ENCODE peak calls at places on chromosome 4, in eight cellular contexts. One of them, this sample, is unnamed.

GRCh38 chr4:94642561-94642866 is 115.2 kb upstream of the BMPR1B start:
- DNase-seq in right lobe of liver: no peak
- DNase-seq in heart left ventricle: no peak
- DNase-seq in hepatocyte: no peak
- DNase-seq in endodermal cell: no peak
- DNase-seq in endothelial cell of umbilical vein: no peak
- DNase-seq in pancreas: no peak
- DNase-seq in Calu3: peak
- DNase-seq in this sample: no peak

GRCh38 chr4:150501983-150502382 is 80.0 kb upstream of the MAB21L2 start:
- DNase-seq in right lobe of liver: no peak
- DNase-seq in heart left ventricle: no peak
- DNase-seq in hepatocyte: no peak
- DNase-seq in endodermal cell: no peak
- DNase-seq in endothelial cell of umbilical vein: no peak
- DNase-seq in pancreas: no peak
- DNase-seq in Calu3: no peak
- DNase-seq in this sample: no peak

GRCh38 chr4:94532016-94532789 is 80.5 kb downstream of the PDLIM5 start:
- DNase-seq in right lobe of liver: no peak
- DNase-seq in heart left ventricle: no peak
- DNase-seq in hepatocyte: no peak
- DNase-seq in endodermal cell: no peak
- DNase-seq in endothelial cell of umbilical vein: no peak
- DNase-seq in pancreas: no peak
- DNase-seq in Calu3: peak
- DNase-seq in this sample: no peak

GRCh38 chr4:125091031-125091540 is 223.7 kb upstream of the FAT4 start:
- DNase-seq in right lobe of liver: no peak
- DNase-seq in heart left ventricle: no peak
- DNase-seq in hepatocyte: no peak
- DNase-seq in endodermal cell: no peak
- DNase-seq in endothelial cell of umbilical vein: no peak
- DNase-seq in pancreas: no peak
- DNase-seq in Calu3: no peak
- DNase-seq in this sample: no peak

GRCh38 chr4:84243685-84244084 is 255.4 kb downstream of the NKX6-1 start:
- DNase-seq in right lobe of liver: no peak
- DNase-seq in heart left ventricle: no peak
- DNase-seq in hepatocyte: no peak
- DNase-seq in endodermal cell: peak
- DNase-seq in endothelial cell of umbilical vein: no peak
- DNase-seq in pancreas: no peak
- DNase-seq in Calu3: no peak
- DNase-seq in this sample: no peak

GRCh38 chr4:77600521-77601451 is 4.8 kb upstream of the CXCL13 start:
- DNase-seq in right lobe of liver: no peak
- DNase-seq in heart left ventricle: no peak
- DNase-seq in hepatocyte: peak
- DNase-seq in endodermal cell: peak
- DNase-seq in endothelial cell of umbilical vein: peak
- DNase-seq in pancreas: no peak
- DNase-seq in Calu3: peak
- DNase-seq in this sample: peak

GRCh38 chr4:26741491-26741871 is 119.2 kb upstream of the STIM2 start:
- DNase-seq in right lobe of liver: peak
- DNase-seq in heart left ventricle: no peak
- DNase-seq in hepatocyte: no peak
- DNase-seq in endodermal cell: no peak
- DNase-seq in endothelial cell of umbilical vein: no peak
- DNase-seq in pancreas: no peak
- DNase-seq in Calu3: no peak
- DNase-seq in this sample: no peak

GRCh38 chr4:40204507-40205258 is 7.9 kb downstream of the RHOH start:
- DNase-seq in right lobe of liver: no peak
- DNase-seq in heart left ventricle: no peak
- DNase-seq in hepatocyte: no peak
- DNase-seq in endodermal cell: no peak
- DNase-seq in endothelial cell of umbilical vein: no peak
- DNase-seq in pancreas: no peak
- DNase-seq in Calu3: no peak
- DNase-seq in this sample: no peak

GRCh38 chr4:153081181-153081580 is 123.1 kb upstream of the TRIM2 start:
- DNase-seq in right lobe of liver: no peak
- DNase-seq in heart left ventricle: no peak
- DNase-seq in hepatocyte: no peak
- DNase-seq in endodermal cell: no peak
- DNase-seq in endothelial cell of umbilical vein: no peak
- DNase-seq in pancreas: no peak
- DNase-seq in Calu3: no peak
- DNase-seq in this sample: no peak

GRCh38 chr4:137536789-137537561 is 4.7 kb upstream of the PCDH18 start:
- DNase-seq in right lobe of liver: no peak
- DNase-seq in heart left ventricle: no peak
- DNase-seq in hepatocyte: no peak
- DNase-seq in endodermal cell: no peak
- DNase-seq in endothelial cell of umbilical vein: no peak
- DNase-seq in pancreas: no peak
- DNase-seq in Calu3: no peak
- DNase-seq in this sample: no peak

GRCh38 chr4:71501992-71502391 is 163.2 kb downstream of the SLC4A4 start:
- DNase-seq in right lobe of liver: no peak
- DNase-seq in heart left ventricle: no peak
- DNase-seq in hepatocyte: no peak
- DNase-seq in endodermal cell: no peak
- DNase-seq in endothelial cell of umbilical vein: no peak
- DNase-seq in pancreas: no peak
- DNase-seq in Calu3: no peak
- DNase-seq in this sample: no peak

GRCh38 chr4:28229092-28229491 is 1368.5 kb downstream of the STIM2 start:
- DNase-seq in right lobe of liver: no peak
- DNase-seq in heart left ventricle: no peak
- DNase-seq in hepatocyte: no peak
- DNase-seq in endodermal cell: no peak
- DNase-seq in endothelial cell of umbilical vein: no peak
- DNase-seq in pancreas: no peak
- DNase-seq in Calu3: no peak
- DNase-seq in this sample: no peak

GRCh38 chr4:28228575-28228974 is 1367.9 kb downstream of the STIM2 start:
- DNase-seq in right lobe of liver: no peak
- DNase-seq in heart left ventricle: no peak
- DNase-seq in hepatocyte: peak
- DNase-seq in endodermal cell: no peak
- DNase-seq in endothelial cell of umbilical vein: no peak
- DNase-seq in pancreas: no peak
- DNase-seq in Calu3: no peak
- DNase-seq in this sample: no peak

GRCh38 chr4:28226962-28227361 is 1366.3 kb downstream of the STIM2 start:
- DNase-seq in right lobe of liver: no peak
- DNase-seq in heart left ventricle: no peak
- DNase-seq in hepatocyte: no peak
- DNase-seq in endodermal cell: no peak
- DNase-seq in endothelial cell of umbilical vein: no peak
- DNase-seq in pancreas: no peak
- DNase-seq in Calu3: no peak
- DNase-seq in this sample: no peak

GRCh38 chr4:28225689-28226353 is 1365.2 kb downstream of the STIM2 start:
- DNase-seq in right lobe of liver: no peak
- DNase-seq in heart left ventricle: no peak
- DNase-seq in hepatocyte: peak
- DNase-seq in endodermal cell: no peak
- DNase-seq in endothelial cell of umbilical vein: peak
- DNase-seq in pancreas: no peak
- DNase-seq in Calu3: no peak
- DNase-seq in this sample: no peak

DNA sequence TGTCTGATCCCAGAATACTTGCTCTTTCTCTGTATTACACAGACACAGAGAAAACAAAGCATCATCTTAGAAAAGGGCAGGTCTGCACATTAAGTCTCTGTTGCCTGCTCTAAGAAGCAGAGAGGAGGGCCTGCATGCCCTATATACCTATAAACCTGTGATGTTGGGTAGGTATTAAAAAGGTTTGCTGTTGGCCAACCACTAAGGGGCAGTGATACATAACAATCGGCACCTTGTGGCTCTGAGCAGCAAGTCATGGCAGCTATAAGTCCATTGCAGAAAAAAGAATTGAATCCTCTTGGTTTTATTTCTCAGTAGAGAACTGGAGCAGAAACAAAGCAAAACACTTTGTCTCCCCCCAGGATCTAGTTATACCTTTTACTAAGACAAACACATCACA is 1364.4 kb downstream of the STIM2 start:
- DNase-seq in right lobe of liver: no peak
- DNase-seq in heart left ventricle: no peak
- DNase-seq in hepatocyte: peak
- DNase-seq in endodermal cell: peak
- DNase-seq in endothelial cell of umbilical vein: peak
- DNase-seq in pancreas: no peak
- DNase-seq in Calu3: no peak
- DNase-seq in this sample: no peak
- TF ChIP-seq CTCF in right lobe of liver: peak
- TF ChIP-seq CTCF in heart left ventricle: no peak
- TF ChIP-seq CTCF in hepatocyte: peak
- TF ChIP-seq CTCF in endodermal cell: peak
- TF ChIP-seq CTCF in endothelial cell of umbilical vein: peak
- TF ChIP-seq CTCF in pancreas: no peak
- TF ChIP-seq CTCF in Calu3: no peak
- TF ChIP-seq CTCF in this sample: no peak

GRCh38 chr4:82382756-82383155 is 9.0 kb upstream of the HNRNPD start:
- DNase-seq in right lobe of liver: no peak
- DNase-seq in heart left ventricle: no peak
- DNase-seq in hepatocyte: no peak
- DNase-seq in endodermal cell: no peak
- DNase-seq in endothelial cell of umbilical vein: no peak
- DNase-seq in pancreas: no peak
- DNase-seq in Calu3: no peak
- DNase-seq in this sample: no peak
- TF ChIP-seq CTCF in right lobe of liver: no peak
- TF ChIP-seq CTCF in heart left ventricle: no peak
- TF ChIP-seq CTCF in hepatocyte: no peak
- TF ChIP-seq CTCF in endodermal cell: no peak
- TF ChIP-seq CTCF in endothelial cell of umbilical vein: no peak
- TF ChIP-seq CTCF in pancreas: no peak
- TF ChIP-seq CTCF in Calu3: no peak
- TF ChIP-seq CTCF in this sample: no peak

GRCh38 chr4:119212964-119213606 is 572 bp downstream of the USP53 start:
- DNase-seq in right lobe of liver: peak
- DNase-seq in heart left ventricle: peak
- DNase-seq in hepatocyte: peak
- DNase-seq in endodermal cell: peak
- DNase-seq in endothelial cell of umbilical vein: peak
- DNase-seq in pancreas: peak
- DNase-seq in Calu3: peak
- DNase-seq in this sample: peak
- TF ChIP-seq CTCF in right lobe of liver: peak
- TF ChIP-seq CTCF in heart left ventricle: peak
- TF ChIP-seq CTCF in hepatocyte: peak
- TF ChIP-seq CTCF in endodermal cell: peak
- TF ChIP-seq CTCF in endothelial cell of umbilical vein: peak
- TF ChIP-seq CTCF in pancreas: no peak
- TF ChIP-seq CTCF in Calu3: no peak
- TF ChIP-seq CTCF in this sample: no peak

DNA sequence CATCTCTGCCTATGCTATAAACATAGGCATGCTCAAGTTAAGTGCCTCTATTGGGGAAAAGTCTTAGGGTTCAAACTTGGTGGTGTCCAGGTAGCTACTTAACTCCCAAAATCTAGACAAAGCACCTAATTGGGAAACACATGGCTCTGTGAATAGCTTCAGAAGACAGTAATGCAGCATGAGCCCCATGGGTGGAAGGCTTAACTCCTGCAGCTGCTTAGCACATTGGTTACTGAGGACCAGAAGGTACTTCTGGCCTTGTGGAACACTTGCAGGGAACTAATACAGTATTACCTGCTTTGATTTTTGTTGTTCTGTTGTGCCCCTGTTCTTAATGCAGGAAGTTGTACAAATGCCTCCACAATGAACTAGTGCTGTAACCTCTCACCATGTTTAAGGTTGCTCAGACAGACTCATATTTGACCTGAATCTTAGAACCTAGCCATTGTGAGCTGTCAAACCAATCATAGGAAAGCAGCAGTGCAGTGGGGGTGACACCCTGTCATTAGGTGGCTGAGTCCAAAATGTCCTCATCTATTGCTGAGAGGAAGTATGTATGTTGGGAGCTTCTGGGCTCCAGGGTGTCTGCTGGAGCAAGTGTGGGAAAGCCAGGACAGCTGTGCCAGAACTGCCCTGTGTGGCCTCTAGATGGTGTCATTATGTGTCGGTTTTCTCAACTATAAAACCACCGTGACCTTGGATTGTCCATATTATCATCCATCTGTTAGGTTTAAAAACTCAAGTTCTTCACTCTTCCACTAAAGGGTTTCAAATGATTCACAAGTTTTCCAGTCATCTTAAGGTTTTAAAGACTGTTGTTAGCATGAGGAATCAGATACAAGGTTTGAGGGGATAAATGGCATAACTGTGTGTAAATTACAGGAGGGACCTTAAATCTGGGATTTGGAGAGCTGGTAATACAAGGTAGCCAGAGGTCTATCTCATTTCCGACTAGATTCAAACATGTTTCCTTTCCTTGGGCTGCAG is 69.9 kb upstream of the WDR1 start:
- DNase-seq in right lobe of liver: no peak
- DNase-seq in heart left ventricle: no peak
- DNase-seq in hepatocyte: no peak
- DNase-seq in endodermal cell: no peak
- DNase-seq in endothelial cell of umbilical vein: no peak
- DNase-seq in pancreas: no peak
- DNase-seq in Calu3: no peak
- DNase-seq in this sample: no peak
- TF ChIP-seq CTCF in right lobe of liver: no peak
- TF ChIP-seq CTCF in heart left ventricle: no peak
- TF ChIP-seq CTCF in hepatocyte: no peak
- TF ChIP-seq CTCF in endodermal cell: peak
- TF ChIP-seq CTCF in endothelial cell of umbilical vein: no peak
- TF ChIP-seq CTCF in pancreas: no peak
- TF ChIP-seq CTCF in Calu3: no peak
- TF ChIP-seq CTCF in this sample: no peak

DNA sequence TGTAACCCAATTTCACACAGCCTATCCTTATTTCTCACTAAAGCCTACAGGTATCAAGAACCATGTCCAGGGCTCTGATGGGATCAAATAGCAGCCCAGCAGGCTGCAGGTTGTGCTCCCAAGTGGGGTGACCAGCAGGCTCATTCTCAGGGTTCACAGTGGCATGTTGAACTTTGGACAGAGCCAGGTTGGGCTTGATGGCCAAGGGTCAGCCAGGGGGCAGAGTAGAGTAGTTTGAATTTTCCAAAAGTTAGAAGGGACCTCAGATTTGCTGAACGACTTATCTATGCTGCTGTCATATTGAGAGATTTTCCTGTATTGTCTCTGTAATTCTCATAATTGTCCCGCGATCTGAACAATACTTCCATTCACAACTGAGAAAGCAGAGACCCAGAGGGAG is 310.8 kb upstream of the BOD1L1 start:
- DNase-seq in right lobe of liver: no peak
- DNase-seq in heart left ventricle: no peak
- DNase-seq in hepatocyte: no peak
- DNase-seq in endodermal cell: no peak
- DNase-seq in endothelial cell of umbilical vein: no peak
- DNase-seq in pancreas: no peak
- DNase-seq in Calu3: no peak
- DNase-seq in this sample: no peak
- TF ChIP-seq CTCF in right lobe of liver: no peak
- TF ChIP-seq CTCF in heart left ventricle: no peak
- TF ChIP-seq CTCF in hepatocyte: no peak
- TF ChIP-seq CTCF in endodermal cell: peak
- TF ChIP-seq CTCF in endothelial cell of umbilical vein: no peak
- TF ChIP-seq CTCF in pancreas: no peak
- TF ChIP-seq CTCF in Calu3: no peak
- TF ChIP-seq CTCF in this sample: no peak

This sample was measured in GM20000.